ENCODE peak calls at places on chromosomes 13 and 19, in nine cellular contexts. K is PC-9; J is heart left ventricle; D is CD8-positive, alpha-beta T cell; O is trophoblast cell; X is psoas muscle; B is adrenal gland; R is CD4-positive, CD25-positive, alpha-beta regulatory T cell; Q is thoracic aorta. Y is an unnamed sample.

GRCh38 chr13:61664821-61665705 is 249.4 kb upstream of the PCDH20 start:
- DNase-seq in K (peak; percentile 73), J (no peak), D (no peak), O (no peak), X (no peak), B (no peak), R (no peak), Q (no peak), Y (no peak)

GRCh38 chr19:3665681-3666544 is 34.4 kb downstream of the PIP5K1C start:
- DNase-seq in K (no peak), J (peak; percentile 72), D (peak; percentile 56), O (no peak), X (peak; percentile 84), B (peak; percentile 46), R (peak; percentile 64), Q (peak; percentile 27), Y (peak; percentile 53)

GRCh38 chr13:59978862-59979261 is 184.9 kb downstream of the DIAPH3 start:
- DNase-seq in K (no peak), J (no peak), D (no peak), O (no peak), X (no peak), B (no peak), R (no peak), Q (no peak), Y (no peak)

GRCh38 chr19:42919757-42920079 is 2.0 kb upstream of the PSG6 start:
- DNase-seq in K (no peak), J (no peak), D (no peak), O (no peak), X (no peak), B (no peak), R (no peak), Q (no peak), Y (no peak)

GRCh38 chr19:12983561-12984142 is 11.6 kb upstream of the NFIX start:
- DNase-seq in K (no peak), J (peak; percentile 83), D (peak; percentile 64), O (peak; percentile 43), X (peak; percentile 91), B (peak; percentile 77), R (peak; percentile 61), Q (no peak), Y (peak; percentile 87)

GRCh38 chr19:47273313-47274070 is 1.2 kb upstream of the INAFM1 start:
- DNase-seq in K (peak; percentile 85), J (peak; percentile 92), D (peak; percentile 77), O (peak; percentile 91), X (peak; percentile 95), B (peak; percentile 95), R (peak; percentile 85), Q (peak; percentile 78), Y (peak; percentile 94)

GRCh38 chr19:7979011-7979410 is 26.4 kb downstream of the ELAVL1 start:
- DNase-seq in K (no peak), J (no peak), D (no peak), O (no peak), X (peak; percentile 38), B (no peak), R (no peak), Q (no peak), Y (no peak)

GRCh38 chr13:113806526-113806925 is 47.5 kb downstream of the TMEM255B start:
- DNase-seq in K (no peak), J (no peak), D (no peak), O (no peak), X (no peak), B (no peak), R (no peak), Q (no peak), Y (no peak)

GRCh38 chr13:61954092-61954491 is 538.4 kb upstream of the PCDH20 start:
- DNase-seq in K (no peak), J (no peak), D (no peak), O (no peak), X (no peak), B (no peak), R (no peak), Q (no peak), Y (peak; percentile 52)

GRCh38 chr13:25906211-25906661 is 145.6 kb downstream of the SHISA2 start:
- DNase-seq in K (no peak), J (no peak), D (no peak), O (no peak), X (no peak), B (no peak), R (no peak), Q (no peak), Y (no peak)

GRCh38 chr13:24511019-24511823 is 1.4 kb downstream of the PARP4 start:
- DNase-seq in K (peak; percentile 94), J (no peak), D (no peak), O (peak; percentile 55), X (no peak), B (peak; percentile 20), R (peak; percentile 13), Q (no peak), Y (peak; percentile 89)

GRCh38 chr19:10713317-10713716 is 4.6 kb upstream of the DNM2 start:
- DNase-seq in K (peak; percentile 31), J (no peak), D (no peak), O (no peak), X (no peak), B (no peak), R (no peak), Q (no peak), Y (no peak)

GRCh38 chr19:4575978-4576933 is 16.8 kb upstream of the SEMA6B start:
- DNase-seq in K (no peak), J (peak; percentile 68), D (peak; percentile 39), O (peak; percentile 55), X (peak; percentile 80), B (peak; percentile 73), R (peak; percentile 49), Q (no peak), Y (peak; percentile 81)

GRCh38 chr13:23427342-23428182 is 5.9 kb downstream of the SACS start:
- DNase-seq in K (no peak), J (no peak), D (no peak), O (no peak), X (no peak), B (peak; percentile 25), R (no peak), Q (peak; percentile 33), Y (peak; percentile 85)

GRCh38 chr13:35850569-35850968 is 280.6 kb downstream of the DCLK1 start:
- DNase-seq in K (no peak), J (no peak), D (no peak), O (no peak), X (no peak), B (no peak), R (no peak), Q (no peak), Y (no peak)

GRCh38 chr19:48735031-48735615 is 5.3 kb downstream of the RASIP1 start:
- DNase-seq in K (peak; percentile 68), J (no peak), D (no peak), O (peak; percentile 64), X (no peak), B (no peak), R (no peak), Q (no peak), Y (peak; percentile 61)

GRCh38 chr19:32814046-32814445 is 55.5 kb downstream of the SLC7A9 start:
- DNase-seq in K (no peak), J (no peak), D (no peak), O (no peak), X (no peak), B (peak; percentile 51), R (no peak), Q (no peak), Y (no peak)

GRCh38 chr19:20238025-20238623 is 71.1 kb downstream of the ZNF486 start:
- DNase-seq in K (peak; percentile 82), J (peak; percentile 92), D (peak; percentile 74), O (peak; percentile 94), X (peak; percentile 89), B (peak; percentile 95), R (peak; percentile 68), Q (peak; percentile 56), Y (peak; percentile 93)

GRCh38 chr13:33138441-33138840 is 122.2 kb downstream of the KL start:
- DNase-seq in K (no peak), J (no peak), D (no peak), O (no peak), X (peak; percentile 53), B (no peak), R (no peak), Q (no peak), Y (no peak)

GRCh38 chr13:60370343-60370742 is 26.7 kb upstream of the TDRD3 start:
- DNase-seq in K (no peak), J (no peak), D (no peak), O (no peak), X (no peak), B (no peak), R (no peak), Q (no peak), Y (no peak)

GRCh38 chr13:21225841-21226581 is 49.6 kb downstream of the MRPL57 start:
- DNase-seq in K (no peak), J (no peak), D (no peak), O (peak; percentile 63), X (no peak), B (no peak), R (no peak), Q (no peak), Y (no peak)

GRCh38 chr19:35267818-35268545 is 780 bp upstream of the USF2 start:
- DNase-seq in K (no peak), J (peak; percentile 86), D (peak; percentile 50), O (peak; percentile 34), X (peak; percentile 90), B (peak; percentile 77), R (peak; percentile 65), Q (no peak), Y (peak; percentile 80)
- H3K4me1 ChIP-seq in K (peaks cover 14% of the 10 kb centered on the region), J (peaks cover 39% of the 10 kb centered on the region), D (peaks cover 25% of the 10 kb centered on the region), O (peaks cover 15% of the 10 kb centered on the region), X (peaks cover 25% of the 10 kb centered on the region), B (peaks cover 14% of the 10 kb centered on the region), R (peaks cover 22% of the 10 kb centered on the region), Q (peaks cover 33% of the 10 kb centered on the region), Y (peaks cover 6% of the 10 kb centered on the region)

DNA sequence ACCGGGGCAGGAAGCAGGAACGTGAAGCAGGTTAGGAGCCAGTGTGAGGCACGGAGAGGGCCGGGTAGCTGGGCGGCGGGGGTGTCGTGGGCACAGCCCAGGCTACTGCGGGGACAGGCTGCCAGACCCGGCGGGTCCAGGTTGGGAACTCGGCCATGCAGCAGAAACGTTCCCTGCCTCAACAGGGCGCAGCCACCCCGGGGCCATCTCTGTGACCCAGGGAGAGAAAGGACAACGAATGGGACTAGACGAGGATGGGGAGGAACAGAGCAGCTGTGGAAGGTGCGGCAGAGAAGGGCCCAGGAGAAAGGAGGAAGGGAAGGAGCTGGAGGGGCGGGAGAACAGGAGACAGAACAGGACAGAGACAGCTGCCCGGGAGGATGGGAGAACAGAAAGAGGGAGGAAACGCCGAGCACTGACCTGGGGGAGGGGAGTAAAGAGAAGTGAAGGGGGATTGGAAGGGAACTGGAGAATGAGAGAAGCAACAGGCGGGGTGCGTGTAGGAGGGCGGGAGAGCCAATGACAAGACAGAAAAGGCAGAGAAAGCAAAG is 12.9 kb upstream of the GARIN5A start:
- DNase-seq in K (no peak), J (no peak), D (no peak), O (no peak), X (peak; percentile 53), B (no peak), R (no peak), Q (no peak), Y (no peak)
- H3K9me3 ChIP-seq in K (peaks cover 15% of the 10 kb centered on the region), J (no peaks in the 10 kb centered on the region), D (no peaks in the 10 kb centered on the region), O (peaks cover 4% of the 10 kb centered on the region), X (no peaks in the 10 kb centered on the region), B (no peaks in the 10 kb centered on the region), R (no peaks in the 10 kb centered on the region), Q (no peaks in the 10 kb centered on the region), Y (no peaks in the 10 kb centered on the region)

GRCh38 chr19:18735324-18735723 is 51.8 kb downstream of the CRTC1 start:
- DNase-seq in K (no peak), J (no peak), D (no peak), O (no peak), X (no peak), B (no peak), R (no peak), Q (no peak), Y (no peak)
- H3K4me1 ChIP-seq in K (no peaks in the 10 kb centered on the region), J (peaks cover 15% of the 10 kb centered on the region), D (no peaks in the 10 kb centered on the region), O (peaks cover 8% of the 10 kb centered on the region), X (no peaks in the 10 kb centered on the region), B (no peaks in the 10 kb centered on the region), R (no peaks in the 10 kb centered on the region), Q (peaks cover 4% of the 10 kb centered on the region), Y (peaks cover 18% of the 10 kb centered on the region)

GRCh38 chr13:77215543-77215942 is 111.4 kb downstream of the MYCBP2 start:
- DNase-seq in K (no peak), J (no peak), D (no peak), O (no peak), X (no peak), B (no peak), R (no peak), Q (no peak), Y (no peak)
- H3K9me3 ChIP-seq in K (no peaks in the 10 kb centered on the region), J (no peaks in the 10 kb centered on the region), D (no peaks in the 10 kb centered on the region), O (no peaks in the 10 kb centered on the region), X (no peaks in the 10 kb centered on the region), B (no peaks in the 10 kb centered on the region), R (no peaks in the 10 kb centered on the region), Q (no peaks in the 10 kb centered on the region), Y (no peaks in the 10 kb centered on the region)